ENCODE peak calls at places on chromosomes 2 and 18, in four cellular contexts. Q is WTC11, S is GM12878, R is HepG2. G is an unnamed sample.

GRCh38 chr2:164735309-164735919 is 106.2 kb downstream of the COBLL1 start:
- DNase-seq in Q (no peak), S (no peak), R (no peak), G (no peak)

GRCh38 chr2:3481736-3482362 is 37.5 kb downstream of the ADI1 start:
- DNase-seq in Q (no peak), S (no peak), R (no peak), G (no peak)

GRCh38 chr2:171991027-171991426 is 8.7 kb upstream of the METAP1D start:
- DNase-seq in Q (no peak), S (no peak), R (no peak), G (no peak)

GRCh38 chr2:176997074-176997791 is 215.4 kb upstream of the HNRNPA3 start:
- DNase-seq in Q (no peak), S (peak), R (peak), G (no peak)

GRCh38 chr18:22711381-22711717 is 221.8 kb upstream of the RBBP8 start:
- DNase-seq in Q (no peak), S (no peak), R (peak), G (no peak)

GRCh38 chr18:34787931-34788532 is 77.9 kb downstream of the DTNA start:
- DNase-seq in Q (no peak), S (peak), R (peak), G (peak)

GRCh38 chr2:226643550-226644275 is 155.9 kb downstream of the IRS1 start:
- DNase-seq in Q (no peak), S (no peak), R (no peak), G (no peak)

GRCh38 chr18:51867767-51868166 is 472.2 kb upstream of the DCC start:
- DNase-seq in Q (no peak), S (no peak), R (no peak), G (no peak)

GRCh38 chr2:68811364-68811763 is 59.8 kb downstream of the BMP10 start:
- DNase-seq in Q (no peak), S (no peak), R (no peak), G (no peak)

GRCh38 chr2:127014630-127015029 is 92.3 kb downstream of the BIN1 start:
- DNase-seq in Q (no peak), S (no peak), R (no peak), G (no peak)

GRCh38 chr18:47901624-47902362 is 28.7 kb downstream of the SMAD2 start:
- DNase-seq in Q (no peak), S (peak), R (no peak), G (no peak)

GRCh38 chr2:128378231-128379020 is 59.8 kb upstream of the HS6ST1 start:
- DNase-seq in Q (peak), S (no peak), R (no peak), G (no peak)

GRCh38 chr2:128374711-128375413 is 56.2 kb upstream of the HS6ST1 start:
- DNase-seq in Q (peak), S (no peak), R (no peak), G (no peak)

GRCh38 chr2:128377071-128377910 is 58.6 kb upstream of the HS6ST1 start:
- DNase-seq in Q (peak), S (no peak), R (no peak), G (no peak)

GRCh38 chr2:128375454-128375853 is 56.8 kb upstream of the HS6ST1 start:
- DNase-seq in Q (peak), S (no peak), R (no peak), G (no peak)

DNA sequence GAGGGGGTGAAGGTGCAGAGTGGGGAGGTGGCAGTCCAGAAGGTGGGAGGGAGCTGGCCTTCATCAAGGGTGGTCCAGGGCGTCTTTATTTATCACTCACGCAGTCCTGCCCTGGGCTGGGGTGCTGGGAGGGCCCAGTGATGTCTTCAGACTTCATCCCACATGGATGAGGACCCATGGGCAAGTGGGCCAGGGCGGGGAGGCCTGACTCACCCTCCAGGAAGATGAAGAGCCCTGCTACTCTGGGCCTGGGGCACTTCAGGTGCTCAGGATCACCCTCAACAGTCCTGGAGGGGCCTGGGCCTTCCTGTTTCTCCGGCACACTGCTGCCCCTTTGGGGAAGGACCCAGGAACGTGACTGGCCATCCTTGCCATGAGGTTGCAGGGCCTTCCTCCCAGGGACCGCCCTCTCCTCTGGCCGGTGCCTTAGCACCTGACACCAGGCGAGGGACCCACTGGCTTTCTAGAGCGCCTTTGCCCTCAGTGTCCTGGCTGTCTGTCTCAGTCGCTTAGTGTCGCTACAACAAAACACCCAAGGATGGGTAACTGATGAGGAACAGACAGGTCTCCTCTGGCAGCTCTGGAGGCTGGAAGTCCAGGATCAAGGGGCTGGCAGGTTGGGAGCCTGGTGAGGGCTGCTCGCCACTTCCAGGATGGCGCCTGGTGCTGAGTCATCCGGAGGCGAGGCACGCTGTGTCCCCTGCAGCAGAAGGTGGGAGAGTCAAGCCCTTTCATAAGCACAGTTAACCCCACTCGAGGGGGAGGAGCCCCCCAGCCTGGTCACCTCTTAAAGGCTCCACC is 57.8 kb upstream of the HS6ST1 start:
- DNase-seq in Q (peak), S (no peak), R (no peak), G (peak)
- TF ChIP-seq NR2C2 in Q (no peak), S (no peak), R (no peak), G (no peak)

GRCh38 chr2:55430536-55430935 is 10.9 kb upstream of the CCDC88A start:
- DNase-seq in Q (no peak), S (no peak), R (no peak), G (no peak)
- TF ChIP-seq NR2C2 in Q (no peak), S (no peak), R (no peak), G (no peak)

DNA sequence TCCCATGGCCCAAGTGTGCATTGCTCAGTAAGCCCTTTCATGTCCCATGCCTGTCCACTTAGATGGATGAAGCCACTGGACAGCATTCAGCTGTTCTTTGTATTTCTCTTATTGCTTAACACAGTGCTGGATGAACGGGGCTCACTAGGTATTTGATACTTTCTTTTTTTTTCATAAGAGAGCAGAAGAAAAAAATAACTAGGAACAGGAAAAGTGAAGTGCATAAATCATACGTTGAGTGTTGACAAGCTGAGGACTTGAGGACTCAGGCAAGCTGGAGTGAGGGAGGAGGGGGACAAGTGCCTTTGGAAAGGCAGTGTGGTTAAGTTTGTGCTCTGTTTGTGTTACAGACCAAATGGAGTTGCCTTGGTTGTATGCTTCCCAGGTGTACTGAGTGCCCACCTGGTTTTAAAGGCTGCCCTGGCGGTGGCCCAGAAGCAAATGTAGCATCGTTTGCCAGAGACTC is 240.8 kb downstream of the PRKCE start:
- DNase-seq in Q (no peak), S (no peak), R (no peak), G (no peak)
- TF ChIP-seq NR2C2 in Q (no peak), S (no peak), R (no peak), G (no peak)

GRCh38 chr18:44128365-44128764 is 552.3 kb upstream of the SETBP1 start:
- DNase-seq in Q (no peak), S (no peak), R (no peak), G (no peak)

GRCh38 chr18:44133483-44133882 is 547.2 kb upstream of the SETBP1 start:
- DNase-seq in Q (no peak), S (no peak), R (no peak), G (no peak)

GRCh38 chr18:44126598-44126997 is 554.1 kb upstream of the SETBP1 start:
- DNase-seq in Q (no peak), S (no peak), R (no peak), G (no peak)

GRCh38 chr18:44134447-44134846 is 546.2 kb upstream of the SETBP1 start:
- DNase-seq in Q (no peak), S (no peak), R (no peak), G (no peak)

DNA sequence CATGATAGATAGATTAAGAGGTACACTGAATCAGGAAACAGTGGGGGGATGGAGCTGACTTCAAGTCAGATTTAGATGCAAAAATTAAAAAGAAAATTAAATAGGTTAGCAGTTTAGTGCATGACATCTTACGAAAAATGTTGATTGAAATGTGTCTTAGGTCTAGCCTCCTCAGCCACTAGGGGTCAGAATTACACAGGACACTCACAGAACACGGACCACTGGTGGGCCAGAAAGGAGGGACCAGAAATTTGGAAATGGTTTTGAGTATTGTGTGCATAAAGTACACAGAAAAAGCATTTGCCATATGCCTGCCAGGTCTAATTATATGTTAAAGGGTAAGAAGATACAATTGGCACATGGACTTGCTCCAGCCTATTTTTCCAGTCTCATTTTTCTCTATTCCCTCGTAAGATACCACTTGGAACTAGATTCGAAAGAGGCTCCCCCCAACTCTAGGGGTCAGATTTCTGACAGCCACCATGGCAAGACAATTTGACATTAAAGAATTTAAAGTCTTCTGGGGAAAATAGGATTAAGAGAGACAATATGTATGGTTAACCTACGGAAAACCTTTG is 550.2 kb upstream of the SETBP1 start:
- DNase-seq in Q (peak), S (no peak), R (peak), G (peak)
- TF ChIP-seq NR2C2 in Q (no peak), S (no peak), R (no peak), G (no peak)

GRCh38 chr2:99762714-99763113 is 272.9 kb upstream of the REV1 start:
- DNase-seq in Q (no peak), S (no peak), R (no peak), G (no peak)

GRCh38 chr2:99771691-99772333 is 282.0 kb upstream of the REV1 start:
- DNase-seq in Q (no peak), S (no peak), R (no peak), G (peak)

GRCh38 chr2:99763764-99764163 is 273.9 kb upstream of the REV1 start:
- DNase-seq in Q (no peak), S (no peak), R (no peak), G (no peak)

DNA sequence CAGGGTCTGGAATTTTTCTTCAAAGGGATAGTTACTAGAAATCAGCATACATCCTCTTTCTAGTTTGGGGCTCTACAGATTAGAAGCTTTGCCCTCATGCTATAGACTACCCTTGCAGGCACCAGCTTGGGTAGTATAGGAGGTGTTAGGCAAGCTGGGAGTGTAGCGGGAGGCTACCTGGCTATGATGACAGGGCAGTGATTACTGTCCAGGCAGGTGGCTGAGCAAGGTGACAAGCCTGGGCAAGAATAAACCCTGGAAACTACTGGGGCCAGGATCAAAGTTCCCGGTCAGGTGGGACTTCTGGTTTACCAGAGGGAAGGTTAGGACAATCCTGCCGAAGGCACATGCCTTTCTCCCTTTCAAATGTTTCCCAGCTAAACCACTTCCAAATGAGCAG is 276.1 kb upstream of the REV1 start:
- DNase-seq in Q (no peak), S (no peak), R (no peak), G (no peak)
- TF ChIP-seq NR2C2 in Q (no peak), S (no peak), R (no peak), G (no peak)

GRCh38 chr2:9207641-9208301 is 1.2 kb downstream of the ASAP2 start:
- DNase-seq in Q (peak), S (no peak), R (no peak), G (peak)
- TF ChIP-seq NR2C2 in Q (no peak), S (no peak), R (no peak), G (no peak)

DNA sequence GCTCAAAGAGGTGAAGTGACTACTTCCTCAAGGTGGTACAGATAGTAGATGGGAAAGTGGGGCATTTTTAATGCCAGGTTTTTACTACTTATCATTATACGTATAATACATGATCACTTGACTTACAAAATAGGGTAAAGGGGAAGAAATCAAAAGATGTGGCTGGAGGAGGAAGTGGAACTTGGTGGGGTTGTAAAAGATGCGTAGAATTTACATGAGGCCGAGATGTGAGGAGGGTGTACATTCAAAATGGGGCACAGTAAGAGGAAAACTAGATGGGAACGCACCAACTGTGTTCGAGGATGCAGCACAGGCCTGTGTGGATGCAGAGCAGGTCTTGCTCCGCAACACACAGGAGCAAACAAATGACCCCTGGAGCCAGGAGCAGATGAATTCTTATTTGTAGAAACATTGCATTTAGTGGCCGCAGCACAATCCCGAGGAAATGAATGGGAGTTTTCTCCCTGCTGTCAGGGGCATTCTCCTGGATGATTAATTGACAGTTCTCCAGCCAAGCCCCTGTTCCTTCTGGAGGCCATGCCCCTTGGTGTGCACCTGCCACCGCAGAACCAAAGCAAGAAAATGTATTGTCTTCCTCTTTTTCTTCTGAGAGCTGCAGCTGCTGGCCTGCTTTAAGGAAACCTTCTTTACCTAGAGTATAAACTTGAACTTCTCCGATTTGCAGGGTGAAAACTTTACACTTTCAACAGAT is 403.2 kb downstream of the TXNL1 start:
- DNase-seq in Q (no peak), S (no peak), R (no peak), G (no peak)
- TF ChIP-seq NR2C2 in Q (no peak), S (no peak), R (no peak), G (no peak)

DNA sequence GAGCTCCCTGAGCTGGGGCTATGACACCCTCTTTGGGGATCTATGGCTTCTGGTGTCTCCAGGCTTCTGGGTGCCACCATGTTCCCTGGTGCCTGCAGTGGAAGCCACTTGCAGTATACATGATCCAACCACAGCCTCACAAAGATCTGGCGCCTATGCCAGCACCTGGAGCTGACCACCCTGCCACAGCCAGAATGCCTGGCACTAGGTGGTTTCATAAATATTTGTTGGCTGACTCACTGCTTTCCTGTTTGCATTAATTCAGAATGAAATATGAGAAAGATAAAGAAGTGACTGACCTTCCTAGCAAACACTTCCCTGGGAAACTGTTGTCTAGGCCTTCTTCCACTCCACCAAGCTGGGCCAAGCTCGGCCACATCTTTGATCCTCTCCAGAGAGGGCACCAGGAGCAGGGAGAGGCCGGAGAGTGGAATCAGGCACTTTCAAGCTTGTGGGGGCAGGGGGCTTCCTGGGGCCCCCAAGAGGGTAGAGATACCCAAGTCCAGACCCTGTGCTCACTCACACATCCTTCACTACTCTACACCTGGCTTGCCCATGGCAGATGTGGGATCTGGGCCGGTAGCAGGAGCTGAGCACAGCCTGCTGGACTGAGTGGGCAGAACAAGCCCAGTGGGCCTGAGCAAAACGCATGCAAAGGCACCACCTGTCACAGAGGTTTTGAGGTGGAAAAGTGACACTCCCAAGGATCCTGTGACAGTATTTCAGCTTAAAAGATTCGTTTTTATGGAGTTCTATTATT is 565.7 kb downstream of the SLC4A3 start:
- DNase-seq in Q (no peak), S (no peak), R (no peak), G (no peak)
- TF ChIP-seq NR2C2 in Q (no peak), S (no peak), R (no peak), G (no peak)

DNA sequence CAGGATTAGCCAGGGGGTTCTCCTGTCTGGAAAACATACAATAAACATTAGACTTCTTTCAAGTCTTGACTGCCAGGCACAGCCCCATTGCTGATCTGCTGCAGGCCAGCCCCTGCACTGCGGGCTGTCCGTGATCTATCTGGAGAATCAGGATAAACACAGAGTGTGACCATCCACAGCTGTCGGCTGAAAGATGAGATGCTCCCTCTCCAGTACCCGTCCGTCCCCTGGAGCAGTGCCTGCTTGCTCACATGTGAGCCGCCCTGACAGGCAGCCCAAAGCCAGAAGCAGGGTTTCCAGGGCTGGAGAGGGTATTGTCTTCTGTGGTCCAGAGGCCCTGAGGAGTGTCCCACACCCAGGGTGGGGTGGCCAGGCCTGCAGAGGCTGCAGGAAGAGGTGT is 46.1 kb upstream of the FOSL2 start:
- DNase-seq in Q (no peak), S (no peak), R (no peak), G (no peak)
- TF ChIP-seq NR2C2 in Q (no peak), S (no peak), R (no peak), G (no peak)

GRCh38 chr2:238841542-238842181 is 6.2 kb upstream of the TWIST2 start:
- DNase-seq in Q (no peak), S (no peak), R (no peak), G (no peak)

GRCh38 chr2:238843476-238843875 is 4.4 kb upstream of the TWIST2 start:
- DNase-seq in Q (no peak), S (no peak), R (no peak), G (no peak)

GRCh38 chr2:238835726-238836301 is 12.1 kb upstream of the TWIST2 start:
- DNase-seq in Q (peak), S (no peak), R (no peak), G (no peak)

GRCh38 chr2:238838786-238839327 is 9.0 kb upstream of the TWIST2 start:
- DNase-seq in Q (no peak), S (no peak), R (no peak), G (no peak)

DNA sequence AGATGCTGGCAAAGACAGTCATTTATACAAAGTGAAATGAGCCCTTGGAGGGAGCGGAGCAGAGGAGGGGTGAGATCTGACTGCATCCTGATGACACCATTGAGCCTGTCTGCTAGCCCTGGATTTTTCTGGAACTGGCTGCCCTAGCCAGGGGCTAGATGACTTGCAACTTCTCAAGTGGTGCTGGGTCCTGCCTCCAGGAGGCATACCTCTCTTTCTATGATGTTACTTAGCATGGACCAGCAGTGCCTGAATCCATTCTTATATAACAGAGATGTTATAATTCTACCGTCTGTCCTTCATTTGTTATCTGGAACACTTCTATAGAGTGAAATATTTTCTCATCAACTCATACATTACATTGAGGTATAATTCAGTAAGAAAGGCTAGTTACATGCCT is 8.5 kb upstream of the TWIST2 start:
- DNase-seq in Q (no peak), S (no peak), R (peak), G (no peak)
- TF ChIP-seq NR2C2 in Q (no peak), S (no peak), R (no peak), G (no peak)

G was measured in K562.